ENCODE peak calls at places on chromosomes 5 and 9, in eight cellular contexts. L is EH; I is glomerular endothelial cell; W is amniotic stem cell; K is Kasumi-1; Y is neural progenitor cell; A is cardiac fibroblast; E is CD4-positive, alpha-beta memory T cell. R is an unnamed sample.

GRCh38 chr9:107759009-107759822 is 269.6 kb upstream of the KLF4 start:
- DNase-seq in L (no peak), I (no peak), W (no peak), K (no peak), Y (no peak), A (no peak), E (no peak), R (no peak)

GRCh38 chr5:39896104-39896503 is 471.3 kb upstream of the DAB2 start:
- DNase-seq in L (no peak), I (no peak), W (no peak), K (no peak), Y (no peak), A (no peak), E (no peak), R (no peak)

GRCh38 chr9:20043035-20043434 is 254.2 kb upstream of the SLC24A2 start:
- DNase-seq in L (no peak), I (no peak), W (no peak), K (no peak), Y (no peak), A (no peak), E (peak), R (peak)

GRCh38 chr9:19481971-19482404 is 73.2 kb downstream of the ACER2 start:
- DNase-seq in L (no peak), I (no peak), W (no peak), K (no peak), Y (no peak), A (no peak), E (no peak), R (no peak)

GRCh38 chr5:41772785-41773442 is 97.3 kb downstream of the OXCT1 start:
- DNase-seq in L (no peak), I (no peak), W (no peak), K (no peak), Y (no peak), A (no peak), E (no peak), R (no peak)

GRCh38 chr9:114037961-114038723 is 40.0 kb downstream of the AMBP start:
- DNase-seq in L (no peak), I (no peak), W (no peak), K (no peak), Y (peak), A (no peak), E (no peak), R (no peak)

GRCh38 chr5:14582797-14583137 is 1.2 kb downstream of the OTULINL start:
- DNase-seq in L (no peak), I (no peak), W (no peak), K (no peak), Y (no peak), A (no peak), E (no peak), R (no peak)

GRCh38 chr5:19923742-19924141 is 64.3 kb downstream of the CDH18 start:
- DNase-seq in L (no peak), I (no peak), W (no peak), K (no peak), Y (no peak), A (peak), E (no peak), R (no peak)

GRCh38 chr5:965604-966344 is 42.8 kb upstream of the NKD2 start:
- DNase-seq in L (no peak), I (no peak), W (no peak), K (no peak), Y (no peak), A (no peak), E (no peak), R (no peak)

GRCh38 chr5:164597293-164597900 is 1092.0 kb downstream of the MAT2B start:
- DNase-seq in L (no peak), I (no peak), W (no peak), K (peak), Y (peak), A (peak), E (no peak), R (peak)

GRCh38 chr5:172640822-172641358 is at the start of gene NEURL1B:
- DNase-seq in L (peak), I (no peak), W (peak), K (peak), Y (peak), A (peak), E (peak), R (peak)

GRCh38 chr9:92961627-92962302 is 14.4 kb downstream of the FGD3 start:
- DNase-seq in L (no peak), I (no peak), W (no peak), K (no peak), Y (no peak), A (no peak), E (peak), R (peak)

GRCh38 chr5:21152611-21153010 is 1164.6 kb upstream of the CDH18 start:
- DNase-seq in L (peak), I (peak), W (no peak), K (peak), Y (no peak), A (peak), E (no peak), R (no peak)

GRCh38 chr5:96219580-96220281 is 213.3 kb downstream of the PCSK1 start:
- DNase-seq in L (peak), I (no peak), W (peak), K (no peak), Y (no peak), A (peak), E (no peak), R (no peak)

GRCh38 chr9:97695390-97695789 is 1.8 kb downstream of the XPA start:
- DNase-seq in L (peak), I (no peak), W (no peak), K (no peak), Y (no peak), A (no peak), E (no peak), R (peak)

GRCh38 chr5:43019615-43020293 is 20.4 kb downstream of the ANXA2R start:
- DNase-seq in L (peak), I (no peak), W (peak), K (peak), Y (peak), A (peak), E (peak), R (peak)

GRCh38 chr9:91681461-91682305 is 258.1 kb upstream of the NFIL3 start:
- DNase-seq in L (peak), I (no peak), W (no peak), K (peak), Y (peak), A (peak), E (peak), R (peak)

R was measured in small intestine.